ENCODE peak calls at places on chromosome X, in four cellular contexts. B is H4, G is head of caudate nucleus, W is activated T-cell treated with anti-CD3 and anti-CD28 coated beads for 48 hours. D is an unnamed sample.

GRCh38 chrX:9033586-9033985 is 341 bp downstream of the FAM9B start:
- DNase-seq in B (no peak), G (no peak), W (no peak), D (no peak)

GRCh38 chrX:140507982-140508305 is 3.1 kb upstream of the SOX3 start:
- DNase-seq in B (no peak), G (peak; percentile 57), W (no peak), D (no peak)

GRCh38 chrX:102720237-102721168 is at the start of gene GPRASP3:
- DNase-seq in B (peak; percentile 50), G (peak; percentile 87), W (peak; percentile 60), D (peak; percentile 64)

GRCh38 chrX:65985211-65985610 is 54.7 kb downstream of the VSIG4 start:
- DNase-seq in B (no peak), G (no peak), W (no peak), D (no peak)

GRCh38 chrX:127038065-127038464 is 218.5 kb downstream of the PRR32 start:
- DNase-seq in B (no peak), G (no peak), W (no peak), D (no peak)

GRCh38 chrX:134676440-134676839 is 18.2 kb upstream of the PLAC1 start:
- DNase-seq in B (no peak), G (no peak), W (no peak), D (no peak)

GRCh38 chrX:22389544-22390243 is 117.0 kb downstream of the CBLL2 start:
- DNase-seq in B (peak; percentile 67), G (no peak), W (no peak), D (peak; percentile 83)

GRCh38 chrX:130097507-130098201 is 12.6 kb downstream of the ELF4 start:
- DNase-seq in B (no peak), G (no peak), W (no peak), D (no peak)

GRCh38 chrX:8849945-8850344 is 48.8 kb upstream of the FAM9A start:
- DNase-seq in B (no peak), G (no peak), W (no peak), D (no peak)

GRCh38 chrX:34197946-34198345 is 65.8 kb upstream of the FAM47A start:
- DNase-seq in B (peak; percentile 2), G (no peak), W (no peak), D (peak; percentile 72)

GRCh38 chrX:1380672-1381233 is 11.2 kb downstream of the SLC25A6 start:
- DNase-seq in B (no peak), G (no peak), W (no peak), D (no peak)

GRCh38 chrX:30653415-30654131 is at the start of gene GK:
- DNase-seq in B (no peak), G (peak; percentile 7), W (no peak), D (no peak)

GRCh38 chrX:7389576-7389975 is 241.6 kb upstream of the PUDP start:
- DNase-seq in B (no peak), G (no peak), W (no peak), D (no peak)

GRCh38 chrX:72479324-72480274 is 93.0 kb downstream of the HDAC8 start:
- DNase-seq in B (no peak), G (no peak), W (no peak), D (no peak)

GRCh38 chrX:103398321-103398937 is 22.1 kb downstream of the BEX3 start:
- DNase-seq in B (peak; percentile 73), G (no peak), W (no peak), D (peak; percentile 71)

GRCh38 chrX:15751160-15751819 is 13.2 kb downstream of the CA5B start:
- DNase-seq in B (peak; percentile 75), G (no peak), W (no peak), D (peak; percentile 80)

GRCh38 chrX:1094934-1095333 is 117.5 kb downstream of the CRLF2 start:
- DNase-seq in B (no peak), G (no peak), W (no peak), D (no peak)

GRCh38 chrX:40496728-40497127 is 84.0 kb upstream of the ATP6AP2 start:
- DNase-seq in B (no peak), G (peak; percentile 47), W (no peak), D (no peak)

GRCh38 chrX:17160971-17161370 is 214.0 kb upstream of the NHS start:
- DNase-seq in B (no peak), G (no peak), W (no peak), D (no peak)

GRCh38 chrX:118240359-118240758 is 105.5 kb upstream of the WDR44 start:
- DNase-seq in B (no peak), G (no peak), W (no peak), D (no peak)

GRCh38 chrX:47316276-47317025 is 53.9 kb upstream of the ZNF157 start:
- DNase-seq in B (no peak), G (no peak), W (no peak), D (no peak)

GRCh38 chrX:25858273-25858880 is 279.8 kb upstream of the MAGEB18 start:
- DNase-seq in B (no peak), G (no peak), W (no peak), D (peak; percentile 22)

GRCh38 chrX:115449742-115450141 is 111.2 kb upstream of the PLS3 start:
- DNase-seq in B (no peak), G (no peak), W (no peak), D (peak; percentile 5)

GRCh38 chrX:329291-329910 is 10.8 kb upstream of the GTPBP6 start:
- DNase-seq in B (no peak), G (no peak), W (no peak), D (no peak)

GRCh38 chrX:93874554-93874953 is 200.5 kb downstream of the FAM133A start:
- DNase-seq in B (peak; percentile 10), G (no peak), W (no peak), D (peak; percentile 2)

GRCh38 chrX:120302434-120302833 is 8.8 kb downstream of the TMEM255A start:
- DNase-seq in B (peak; percentile 72), G (no peak), W (no peak), D (no peak)

GRCh38 chrX:11770320-11770719 is 12.3 kb downstream of the MSL3 start:
- DNase-seq in B (peak; percentile 56), G (peak; percentile 37), W (no peak), D (peak; percentile 19)